ENCODE peak calls at places on chromosomes 1 and 21, in nine cellular contexts. T is Daoy, Z is NCI-H1694 treated with DMSO at 0.1 percent for 48 hours, Y is NCI-H1105 treated with DMSO at 0.1 percent for 48 hours, O is AG08395, K is left lobe of liver, X is progenitor cell of endocrine pancreas, N is pons, L is NCI-H1092. G is an unnamed sample.

GRCh38 chr21:35528109-35529042 is 479.3 kb upstream of the RUNX1 start:
- DNase-seq in O (no peak), Z (no peak), T (peak), Y (no peak), L (no peak), N (peak), K (no peak), X (no peak), G (no peak)

GRCh38 chr21:41379901-41380300 is 18.1 kb downstream of the MX2 start:
- DNase-seq in K (no peak), T (no peak), O (no peak), Y (no peak), N (no peak), X (no peak), L (no peak), Z (no peak), G (no peak)

GRCh38 chr1:174428033-174428432 is 19.7 kb upstream of the GPR52 start:
- DNase-seq in Z (no peak), O (no peak), N (no peak), L (no peak), K (no peak), T (no peak), X (no peak), Y (no peak), G (no peak)

GRCh38 chr1:149986486-149987296 is 23.8 kb downstream of the OTUD7B start:
- DNase-seq in Z (no peak), L (no peak), T (peak), K (no peak), O (peak), N (no peak), Y (no peak), X (no peak), G (peak)

GRCh38 chr1:239361403-239361802 is 25.0 kb upstream of the CHRM3 start:
- DNase-seq in Z (no peak), K (no peak), L (no peak), Y (no peak), X (no peak), N (peak), O (peak), T (peak), G (peak)

GRCh38 chr1:231611111-231611510 is 15.5 kb upstream of the DISC1 start:
- DNase-seq in Z (no peak), Y (no peak), K (no peak), N (no peak), X (no peak), O (no peak), L (no peak), T (no peak), G (no peak)

GRCh38 chr1:63868220-63868897 is 94.5 kb downstream of the ROR1 start:
- DNase-seq in X (no peak), K (no peak), Z (no peak), N (no peak), L (no peak), O (no peak), Y (no peak), T (peak), G (peak)

GRCh38 chr1:224851210-224851849 is 78.1 kb upstream of the DNAH14 start:
- DNase-seq in O (peak), Z (peak), Y (peak), X (peak), L (peak), N (peak), T (peak), K (peak), G (peak)

GRCh38 chr1:211724711-211725196 is 49.3 kb upstream of the NEK2 start:
- DNase-seq in Y (no peak), L (no peak), X (no peak), N (no peak), T (no peak), O (no peak), K (no peak), Z (no peak), G (no peak)

GRCh38 chr1:164767257-164768044 is 208.5 kb downstream of the PBX1 start:
- DNase-seq in Y (no peak), X (no peak), T (peak), Z (peak), O (peak), N (no peak), L (no peak), K (no peak), G (peak)

GRCh38 chr1:3577300-3577699 is 34.0 kb downstream of the MEGF6 start:
- DNase-seq in X (no peak), Y (peak), Z (peak), T (peak), K (no peak), O (no peak), N (no peak), L (peak), G (no peak)

GRCh38 chr1:201500670-201501120 is 6.2 kb downstream of the CSRP1 start:
- DNase-seq in T (no peak), L (no peak), X (no peak), K (peak), Y (no peak), N (peak), Z (no peak), O (no peak), G (no peak)

GRCh38 chr1:110123224-110123623 is 11.0 kb downstream of the UBL4B start:
- DNase-seq in L (no peak), T (no peak), O (peak), K (no peak), Y (no peak), N (no peak), Z (no peak), X (no peak), G (no peak)

GRCh38 chr1:41673806-41674205 is 189.3 kb upstream of the EDN2 start:
- DNase-seq in K (no peak), Z (no peak), T (no peak), N (no peak), X (no peak), O (no peak), L (no peak), Y (no peak), G (no peak)

GRCh38 chr21:42623684-42624083 is 29.7 kb upstream of the PDE9A start:
- DNase-seq in X (no peak), O (no peak), T (no peak), Z (no peak), K (no peak), L (no peak), Y (no peak), N (no peak), G (no peak)

GRCh38 chr1:32650157-32650751 is at the start of gene ZBTB8OS:
- DNase-seq in O (peak), X (peak), Z (peak), N (peak), T (peak), L (peak), Y (peak), K (peak), G (peak)

GRCh38 chr1:226653311-226653921 is 85.7 kb downstream of the ITPKB start:
- DNase-seq in N (no peak), O (no peak), X (no peak), L (no peak), Z (no peak), T (no peak), Y (no peak), K (no peak), G (no peak)

GRCh38 chr1:19682257-19682656 is 17.6 kb downstream of the HTR6 start:
- DNase-seq in X (no peak), O (peak), L (no peak), Y (no peak), Z (no peak), T (peak), K (no peak), N (no peak), G (no peak)

G was measured in Caki2.